ENCODE peak calls at places on chromosomes 1 and 21, in four cellular contexts. A is K562, J is GM12878, W is SK-N-SH. E is an unnamed sample. For H3K4me1, the result is how much of the 10 kb centered on the place peaks cover.

GRCh38 chr1:27342778-27343638 is 1.2 kb downstream of the SYTL1 start:
- DNase-seq in A (peak), J (no peak), W (no peak), E (peak)

GRCh38 chr1:180382326-180383115 is 119.9 kb downstream of the ACBD6 start:
- DNase-seq in A (no peak), J (no peak), W (no peak), E (no peak)

GRCh38 chr1:206769331-206769731 is 1.2 kb upstream of the IL19 start:
- DNase-seq in A (no peak), J (peak), W (no peak), E (no peak)

GRCh38 chr21:31225713-31226112 is 118.3 kb downstream of the TIAM1 start:
- DNase-seq in A (no peak), J (no peak), W (no peak), E (no peak)

GRCh38 chr1:56688522-56689026 is 43.5 kb downstream of the PRKAA2 start:
- DNase-seq in A (no peak), J (peak), W (no peak), E (peak)

GRCh38 chr1:47533176-47534039 is 95.6 kb downstream of the FOXD2 start:
- DNase-seq in A (peak), J (no peak), W (peak), E (no peak)

GRCh38 chr1:32438136-32438535 is 26.7 kb upstream of the ZBTB8B start:
- DNase-seq in A (no peak), J (no peak), W (no peak), E (no peak)

GRCh38 chr1:58063095-58063494 is 483.4 kb downstream of the OMA1 start:
- DNase-seq in A (no peak), J (no peak), W (no peak), E (no peak)

GRCh38 chr1:202807926-202808757 is at the start of gene KDM5B:
- DNase-seq in A (peak), J (no peak), W (peak), E (peak)

GRCh38 chr1:23194119-23194984 is 22.9 kb downstream of the HTR1D start:
- DNase-seq in A (no peak), J (no peak), W (no peak), E (no peak)

GRCh38 chr1:53305650-53306049 is 22.2 kb downstream of the LRP8 start:
- DNase-seq in A (no peak), J (no peak), W (no peak), E (no peak)

GRCh38 chr1:24201941-24202440 is 14.9 kb upstream of the IFNLR1 start:
- DNase-seq in A (peak), J (no peak), W (peak), E (peak)

GRCh38 chr1:70896224-70896623 is 151.4 kb downstream of the PTGER3 start:
- DNase-seq in A (no peak), J (no peak), W (no peak), E (no peak)

GRCh38 chr1:178020968-178021640 is 51.2 kb upstream of the SEC16B start:
- DNase-seq in A (no peak), J (no peak), W (no peak), E (no peak)

GRCh38 chr1:152141971-152142584 is 16.9 kb downstream of the RPTN start:
- DNase-seq in A (peak), J (no peak), W (peak), E (peak)

GRCh38 chr1:47478090-47478489 is 40.2 kb downstream of the FOXD2 start:
- DNase-seq in A (no peak), J (no peak), W (no peak), E (peak)

GRCh38 chr1:156500847-156501686 is 492 bp upstream of the MEF2D start:
- DNase-seq in A (peak), J (no peak), W (peak), E (peak)

GRCh38 chr1:30706528-30706927 is 16.9 kb downstream of the MATN1 start:
- DNase-seq in A (no peak), J (no peak), W (no peak), E (no peak)

DNA sequence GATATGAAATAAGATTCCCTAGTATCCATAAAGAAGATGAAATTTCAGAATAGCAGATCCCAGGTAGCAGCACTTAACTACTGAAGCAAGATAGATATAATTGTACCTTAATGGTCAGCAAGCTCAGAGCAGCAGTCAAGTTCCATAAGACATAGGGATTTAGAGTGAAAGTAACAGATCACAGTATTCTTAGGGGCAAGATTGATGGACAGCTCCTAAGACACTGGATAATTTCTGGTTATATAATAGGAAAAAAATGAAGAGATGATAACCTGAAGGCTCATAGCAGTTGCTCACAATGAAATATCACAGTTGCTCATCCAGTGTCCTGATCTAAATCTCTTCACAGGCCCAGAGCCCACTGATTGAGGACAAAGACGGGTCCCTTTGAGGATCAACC is 66.0 kb downstream of the SLC30A10 start:
- DNase-seq in A (no peak), J (no peak), W (no peak), E (no peak)
- H3K4me1 ChIP-seq in A (under half), J (under half), W (under half), E (under half)

DNA sequence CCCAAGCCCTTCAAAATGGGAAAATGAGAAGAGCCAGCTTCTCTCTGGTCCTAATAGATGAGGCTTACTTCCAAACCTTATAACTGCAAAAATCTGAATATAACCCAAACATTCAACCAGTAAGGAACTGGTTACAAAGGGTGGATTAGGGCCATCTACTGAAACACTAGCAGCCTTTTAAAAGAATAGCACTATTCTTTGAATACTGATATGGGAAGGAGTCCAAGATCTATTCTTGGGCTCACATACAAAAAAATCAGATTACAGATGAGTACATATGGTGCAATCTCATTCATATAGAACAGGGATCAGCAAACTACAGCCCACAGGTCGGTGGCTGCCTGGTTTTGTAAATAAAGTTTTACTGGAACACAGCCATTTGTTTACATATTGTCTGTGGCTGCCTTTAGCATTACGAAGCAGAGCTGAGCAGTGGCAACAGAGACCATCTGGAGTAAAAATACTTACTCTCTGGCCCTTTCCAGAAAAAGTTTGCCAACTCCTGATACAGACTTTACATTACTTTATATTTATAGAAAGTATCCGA is 167.7 kb downstream of the ZSCAN20 start:
- DNase-seq in A (no peak), J (no peak), W (no peak), E (no peak)
- TF ChIP-seq FOXM1 in A (no peak), J (no peak), W (no peak), E (no peak)

GRCh38 chr1:9305216-9305615 is 12.5 kb downstream of the SPSB1 start:
- DNase-seq in A (no peak), J (no peak), W (no peak), E (no peak)
- H3K4me1 ChIP-seq in A (under half), J (under half), W (under half), E (under half)

GRCh38 chr1:234395297-234395696 is 22.0 kb downstream of the COA6 start:
- DNase-seq in A (no peak), J (no peak), W (no peak), E (no peak)

GRCh38 chr1:234396092-234396491 is 22.8 kb downstream of the COA6 start:
- DNase-seq in A (no peak), J (no peak), W (no peak), E (no peak)

GRCh38 chr1:234397732-234398131 is 24.5 kb downstream of the COA6 start:
- DNase-seq in A (no peak), J (no peak), W (no peak), E (no peak)

GRCh38 chr1:234398849-234399381 is 25.7 kb downstream of the COA6 start:
- DNase-seq in A (no peak), J (peak), W (no peak), E (no peak)

DNA sequence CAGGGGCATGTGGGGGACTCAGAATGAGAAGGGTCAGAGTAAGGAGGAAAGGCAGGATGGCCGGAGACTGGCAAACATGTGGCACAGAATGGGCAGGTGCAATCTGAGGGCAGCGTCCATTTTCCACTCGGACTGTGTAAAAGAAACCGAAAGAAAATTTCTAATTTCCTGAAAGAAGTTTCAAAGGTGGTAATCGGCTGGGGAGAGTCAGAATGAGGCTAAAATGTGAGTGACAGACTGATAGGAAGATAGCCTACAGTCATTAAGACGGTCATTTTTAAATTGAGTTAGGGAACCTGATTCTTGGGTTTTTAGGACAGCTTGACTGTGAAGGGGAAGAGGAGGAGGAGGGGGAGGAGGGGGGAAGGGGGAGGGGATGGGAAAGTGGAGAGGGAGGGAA is 23.6 kb downstream of the COA6 start:
- DNase-seq in A (no peak), J (no peak), W (no peak), E (no peak)
- TF ChIP-seq FOXM1 in A (no peak), J (no peak), W (no peak), E (no peak)

DNA sequence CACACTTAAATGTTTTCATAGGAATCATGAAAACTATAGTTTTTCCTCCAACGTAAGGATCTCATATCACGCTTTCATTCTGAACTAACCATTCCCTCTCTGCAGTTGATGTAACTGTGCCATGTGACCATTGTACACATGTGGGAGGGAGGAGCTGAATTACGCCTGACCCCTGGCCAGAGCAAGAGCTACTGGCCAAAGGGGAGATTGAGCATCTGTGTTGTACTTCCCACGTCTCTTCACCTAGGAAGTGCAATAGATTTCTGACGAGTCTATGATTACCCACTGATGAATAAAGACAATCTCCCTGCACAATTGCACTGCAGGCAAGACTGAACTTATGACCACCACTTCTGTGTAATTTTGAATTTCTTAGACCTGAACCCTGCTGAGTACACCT is 24.0 kb downstream of the PTPRC start:
- DNase-seq in A (no peak), J (no peak), W (no peak), E (no peak)
- H3K4me1 ChIP-seq in A (under half), J (under half), W (under half), E (under half)

GRCh38 chr1:41767534-41767933 is 151.2 kb downstream of the HIVEP3 start:
- DNase-seq in A (no peak), J (no peak), W (no peak), E (no peak)
- TF ChIP-seq FOXM1 in A (no peak), J (no peak), W (no peak), E (no peak)

DNA sequence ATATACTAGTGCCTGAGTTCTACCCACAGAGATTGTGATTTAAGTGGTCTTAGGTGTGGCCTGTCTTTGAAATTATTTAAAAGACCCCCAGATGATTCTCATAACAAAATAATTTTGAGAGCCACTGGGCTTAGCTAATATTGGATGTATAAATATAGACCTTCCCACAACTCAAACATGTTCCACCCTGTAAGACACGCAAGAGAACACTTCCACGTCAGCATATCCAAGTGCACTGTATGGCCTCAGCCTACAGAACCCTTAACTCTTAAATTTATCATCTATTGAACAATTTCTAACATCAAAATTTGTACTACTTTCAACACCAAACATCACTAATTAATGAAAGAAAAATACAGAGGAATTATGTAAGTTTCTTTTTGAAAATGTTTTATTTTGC is 2.5 kb downstream of the FAM177B start:
- DNase-seq in A (no peak), J (no peak), W (no peak), E (no peak)
- H3K4me1 ChIP-seq in A (under half), J (under half), W (under half), E (under half)

DNA sequence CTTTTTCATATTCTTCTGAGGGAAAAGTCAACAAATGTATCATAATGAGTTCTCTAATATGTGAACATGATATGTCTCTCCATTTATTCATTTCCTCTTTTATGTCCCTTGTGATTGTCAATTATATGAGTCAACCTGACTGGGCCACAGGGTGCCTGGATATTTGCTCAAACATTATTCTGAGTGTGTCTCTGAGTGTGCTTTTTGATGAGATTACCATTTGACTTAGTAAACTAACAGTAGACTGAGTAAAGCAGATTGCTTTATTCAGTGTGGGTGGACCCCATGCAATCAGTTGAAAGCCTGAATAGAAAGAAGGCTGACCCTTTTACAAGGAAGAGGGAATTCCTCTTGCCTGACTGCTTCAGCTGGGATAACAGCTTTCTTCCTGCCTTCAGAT is 142.6 kb downstream of the SLC35F3 start:
- DNase-seq in A (no peak), J (no peak), W (no peak), E (no peak)
- TF ChIP-seq FOXM1 in A (no peak), J (no peak), W (no peak), E (no peak)

GRCh38 chr1:232517204-232517603 is 112.7 kb downstream of the SIPA1L2 start:
- DNase-seq in A (no peak), J (no peak), W (no peak), E (no peak)
- H3K4me1 ChIP-seq in A (under half), J (under half), W (under half), E (under half)

E was measured in HepG2.